ENCODE peak calls at places on chromosomes 11 and 22, in six cellular contexts. W is neural crest cell, U is A549, E is GM12878, P is endothelial cell of umbilical vein, J is choroid plexus epithelial cell. X is an unnamed sample.

GRCh38 chr11:92866679-92867282 is 102.7 kb upstream of the MTNR1B start:
- DNase-seq in U (no peak), P (no peak), W (no peak), J (no peak), E (no peak), X (no peak)

GRCh38 chr11:64850979-64851567 is 6.6 kb upstream of the CDC42BPG start:
- DNase-seq in W (no peak), U (no peak), E (peak), P (no peak), J (no peak), X (peak)

GRCh38 chr11:115678942-115679341 is 174.7 kb upstream of the CADM1 start:
- DNase-seq in W (no peak), E (no peak), U (peak), P (no peak), J (no peak), X (no peak)

GRCh38 chr11:27571151-27571840 is 64.7 kb upstream of the LIN7C start:
- DNase-seq in E (no peak), J (peak), P (no peak), W (no peak), U (no peak), X (no peak)

GRCh38 chr22:49760280-49760629 is 67.4 kb downstream of the BRD1 start:
- DNase-seq in E (peak), W (no peak), U (no peak), J (no peak), P (no peak), X (no peak)

GRCh38 chr11:43950323-43950855 is 8.0 kb downstream of the C11orf96 start:
- DNase-seq in E (no peak), P (no peak), W (no peak), J (no peak), U (no peak), X (no peak)

GRCh38 chr11:95364324-95365295 is 133.6 kb upstream of the SESN3 start:
- DNase-seq in J (peak), U (peak), E (no peak), P (no peak), W (no peak), X (no peak)

GRCh38 chr11:83724704-83725114 is 438.5 kb upstream of the CCDC90B start:
- DNase-seq in J (peak), U (peak), E (no peak), W (no peak), P (no peak), X (no peak)

GRCh38 chr11:48154162-48154561 is 62.4 kb upstream of the OR4B1 start:
- DNase-seq in J (peak), P (peak), U (no peak), E (no peak), W (no peak), X (no peak)

GRCh38 chr11:76233936-76234703 is 27.8 kb upstream of the WNT11 start:
- DNase-seq in U (no peak), W (peak), J (peak), E (peak), P (peak), X (peak)

GRCh38 chr11:125345706-125346561 is 150.1 kb downstream of the FEZ1 start:
- DNase-seq in W (peak), P (peak), U (peak), E (no peak), J (peak), X (peak)

GRCh38 chr22:34878996-34879395 is 187.0 kb upstream of the ISX start:
- DNase-seq in U (no peak), E (no peak), J (no peak), W (no peak), P (no peak), X (no peak)

GRCh38 chr11:120909676-120910215 is 114.2 kb upstream of the TBCEL start:
- DNase-seq in E (no peak), J (no peak), W (no peak), P (no peak), U (no peak), X (no peak)

GRCh38 chr11:43681543-43681942 is 1.0 kb downstream of the HSD17B12 start:
- DNase-seq in U (peak), E (no peak), P (no peak), W (no peak), J (peak), X (no peak)

GRCh38 chr11:60756307-60757032 is at the start of gene MS4A15:
- DNase-seq in U (peak), P (peak), W (no peak), J (peak), E (no peak), X (peak)

GRCh38 chr11:71446942-71447688 is 1.1 kb downstream of the DHCR7 start:
- DNase-seq in P (peak), J (peak), U (peak), W (no peak), E (no peak), X (no peak)

DNA sequence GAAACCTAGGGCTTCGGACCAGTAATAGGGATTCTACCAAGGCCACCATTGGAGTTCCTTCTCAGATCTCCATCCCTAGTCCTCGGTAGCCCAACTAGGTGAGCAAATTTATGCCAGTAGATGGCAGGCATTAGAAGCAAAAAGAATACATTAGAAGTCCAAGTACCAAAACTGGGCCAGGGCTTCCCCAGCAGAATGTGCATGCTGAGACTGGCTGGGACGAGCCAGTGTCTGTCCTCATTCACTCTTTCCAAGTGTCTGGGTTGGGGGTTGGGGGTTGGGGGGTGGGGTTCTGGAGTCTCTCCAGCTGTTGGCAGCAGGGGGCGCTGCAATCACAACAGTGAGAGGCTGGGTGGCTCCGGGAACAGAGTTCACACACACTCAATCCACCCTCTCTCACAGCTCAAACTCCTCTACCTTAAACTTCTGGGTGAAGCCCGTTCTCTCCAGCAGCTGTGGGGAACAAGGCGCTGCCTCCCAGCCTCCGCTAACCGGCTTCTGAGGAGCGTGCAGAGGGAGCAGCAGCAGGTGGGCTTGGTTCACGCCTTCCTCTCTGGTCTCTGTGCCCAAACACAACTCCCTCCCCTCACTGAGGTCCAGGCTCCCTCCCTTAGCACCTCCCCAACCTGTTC is 57.5 kb downstream of the BTG4 start:
- DNase-seq in P (peak), W (peak), E (no peak), J (peak), U (peak), X (peak)
- TF ChIP-seq CTCF in P (peak), W (peak), E (peak), J (peak), U (peak), X (peak)

DNA sequence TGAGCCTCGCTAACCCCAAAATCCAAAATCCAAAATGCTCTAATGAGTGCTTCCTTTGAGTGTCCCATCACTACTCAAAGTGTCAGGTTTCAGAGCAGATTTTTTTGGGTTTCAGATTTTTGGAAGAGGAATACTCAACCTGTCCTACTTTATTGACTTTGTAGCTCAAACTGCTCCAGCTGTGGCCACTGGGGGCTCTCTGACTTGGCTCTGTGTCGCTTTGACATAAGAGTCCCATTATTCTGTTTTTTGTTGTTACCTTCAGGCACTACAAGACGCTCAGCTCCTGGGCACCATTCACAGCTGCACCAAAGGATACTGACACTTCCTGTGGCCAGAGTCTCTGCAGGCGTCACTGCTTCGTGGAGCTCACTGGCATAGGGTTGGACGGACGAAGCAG is 41.1 kb downstream of the PHF21B start:
- DNase-seq in U (no peak), W (no peak), P (no peak), J (peak), E (no peak), X (no peak)
- TF ChIP-seq CTCF in U (no peak), W (peak), P (no peak), J (peak), E (peak), X (no peak)

GRCh38 chr11:114196994-114197702 is 99.1 kb upstream of the NNMT start:
- DNase-seq in E (no peak), P (no peak), J (peak), W (no peak), U (no peak), X (no peak)

GRCh38 chr11:114193730-114194674 is 102.2 kb upstream of the NNMT start:
- DNase-seq in J (peak), P (no peak), U (no peak), W (no peak), E (no peak), X (no peak)

GRCh38 chr11:114199051-114199450 is 97.1 kb upstream of the NNMT start:
- DNase-seq in W (no peak), J (no peak), P (no peak), U (no peak), E (no peak), X (no peak)

GRCh38 chr11:114197799-114198500 is 98.2 kb upstream of the NNMT start:
- DNase-seq in P (peak), J (peak), U (no peak), W (no peak), E (no peak), X (no peak)

GRCh38 chr11:114195981-114196731 is 100.0 kb upstream of the NNMT start:
- DNase-seq in J (no peak), E (no peak), W (no peak), U (no peak), P (no peak), X (no peak)
- TF ChIP-seq CTCF in J (peak), E (no peak), W (no peak), U (no peak), P (no peak), X (no peak)

GRCh38 chr22:43515902-43516301 is 104.1 kb downstream of the MPPED1 start:
- DNase-seq in P (no peak), J (no peak), E (no peak), U (no peak), W (no peak), X (no peak)
- TF ChIP-seq CTCF in P (no peak), J (no peak), E (no peak), U (no peak), W (no peak), X (no peak)

X was measured in GM13976.